ENCODE peak calls at places on chromosomes 7 and 10, in four cellular contexts. P is ovary, T is left ventricle myocardium inferior, R is right lobe of liver. O is an unnamed sample.
A peak's percentile ranks its signal among the peaks of the same experiment; 100 is the strongest.

GRCh38 chr7:135748770-135749169 is at the start of gene FAM180A:
- DNase-seq in P (peak; percentile 71), T (peak; percentile 74), R (no peak), O (no peak)

GRCh38 chr7:82131224-82131623 is 312.4 kb downstream of the CACNA2D1 start:
- DNase-seq in P (no peak), T (no peak), R (no peak), O (peak; percentile 23)

GRCh38 chr10:32417906-32418547 is 27.9 kb upstream of the CCDC7 start:
- DNase-seq in P (peak; percentile 68), T (no peak), R (no peak), O (peak; percentile 94)

GRCh38 chr10:17831896-17832295 is 22.7 kb downstream of the MRC1 start:
- DNase-seq in P (no peak), T (no peak), R (no peak), O (no peak)

GRCh38 chr7:112420236-112420945 is 29.9 kb upstream of the IFRD1 start:
- DNase-seq in P (no peak), T (no peak), R (no peak), O (peak; percentile 66)

GRCh38 chr7:16417958-16418357 is 3.4 kb downstream of the CRPPA start:
- DNase-seq in P (no peak), T (no peak), R (no peak), O (no peak)

GRCh38 chr7:158705234-158705890 is 758 bp upstream of the NCAPG2 start:
- DNase-seq in P (no peak), T (no peak), R (no peak), O (no peak)

GRCh38 chr7:112138938-112139337 is 67.3 kb downstream of the DOCK4 start:
- DNase-seq in P (no peak), T (no peak), R (no peak), O (no peak)

GRCh38 chr7:103752995-103753394 is 236.5 kb downstream of the RELN start:
- DNase-seq in P (no peak), T (no peak), R (no peak), O (peak; percentile 54)

GRCh38 chr10:126315471-126316177 is 72.7 kb downstream of the ADAM12 start:
- DNase-seq in P (no peak), T (no peak), R (no peak), O (peak; percentile 89)

GRCh38 chr7:1591876-1592275 is 22.0 kb upstream of the PSMG3 start:
- DNase-seq in P (no peak), T (no peak), R (no peak), O (no peak)

GRCh38 chr10:60901561-60902235 is 42.3 kb downstream of the RHOBTB1 start:
- DNase-seq in P (no peak), T (peak; percentile 81), R (peak; percentile 74), O (no peak)

GRCh38 chr10:7813481-7813880 is 4.8 kb upstream of the TAF3 start:
- DNase-seq in P (no peak), T (no peak), R (no peak), O (no peak)

GRCh38 chr10:69254877-69255276 is 23.4 kb upstream of the HK1 start:
- DNase-seq in P (no peak), T (no peak), R (no peak), O (no peak)

GRCh38 chr10:118107541-118107940 is 60.8 kb upstream of the RAB11FIP2 start:
- DNase-seq in P (no peak), T (no peak), R (no peak), O (no peak)

GRCh38 chr7:17608114-17608833 is 309.8 kb downstream of the AHR start:
- DNase-seq in P (no peak), T (no peak), R (no peak), O (peak; percentile 64)

GRCh38 chr7:79692015-79692414 is 238.5 kb upstream of the MAGI2 start:
- DNase-seq in P (no peak), T (no peak), R (no peak), O (peak; percentile 85)

GRCh38 chr7:100894860-100895700 is 608 bp downstream of the ACHE start:
- DNase-seq in P (peak; percentile 68), T (peak; percentile 29), R (no peak), O (no peak)

GRCh38 chr10:74586088-74586585 is 240.3 kb upstream of the KAT6B start:
- DNase-seq in P (no peak), T (no peak), R (no peak), O (peak; percentile 18)

DNA sequence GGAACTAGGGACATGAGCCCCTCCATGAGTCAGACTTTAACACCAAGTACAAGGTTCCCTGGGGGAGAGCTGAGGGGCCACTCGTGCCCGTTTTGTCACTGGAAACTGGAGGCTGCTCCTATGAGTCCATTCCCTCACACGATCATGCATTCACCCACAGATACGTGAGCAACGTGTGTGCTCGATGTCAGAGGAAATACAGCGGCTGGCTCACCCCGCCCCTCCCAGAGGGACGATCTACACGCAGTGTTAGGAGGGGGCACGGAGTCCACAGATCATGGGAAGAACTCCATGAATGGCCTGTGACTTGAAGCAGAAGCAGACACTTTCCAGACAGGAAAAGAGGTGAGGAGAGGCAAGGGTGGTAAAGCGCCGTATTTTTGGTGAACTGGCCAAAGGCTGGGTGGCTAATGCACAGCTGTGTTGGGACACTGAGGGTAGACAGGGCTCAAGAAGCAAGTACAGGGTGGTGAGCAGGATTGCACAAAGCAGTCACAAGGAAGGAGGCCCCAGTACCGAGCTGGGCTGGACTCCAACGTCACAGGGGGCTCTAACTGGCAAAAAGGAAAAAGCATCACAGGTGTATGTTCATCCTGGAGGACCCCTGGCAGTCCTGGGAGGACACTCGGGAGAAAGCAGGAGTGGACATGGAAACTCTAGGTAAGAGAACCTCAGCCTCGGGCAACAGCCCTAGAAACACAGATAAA is 41.4 kb downstream of the TNS3 start:
- DNase-seq in P (no peak), T (no peak), R (no peak), O (no peak)
- H3K4me3 ChIP-seq in P (no peak overlapping the region), T (no peak overlapping the region), R (no peak overlapping the region), O (no peak overlapping the region)

DNA sequence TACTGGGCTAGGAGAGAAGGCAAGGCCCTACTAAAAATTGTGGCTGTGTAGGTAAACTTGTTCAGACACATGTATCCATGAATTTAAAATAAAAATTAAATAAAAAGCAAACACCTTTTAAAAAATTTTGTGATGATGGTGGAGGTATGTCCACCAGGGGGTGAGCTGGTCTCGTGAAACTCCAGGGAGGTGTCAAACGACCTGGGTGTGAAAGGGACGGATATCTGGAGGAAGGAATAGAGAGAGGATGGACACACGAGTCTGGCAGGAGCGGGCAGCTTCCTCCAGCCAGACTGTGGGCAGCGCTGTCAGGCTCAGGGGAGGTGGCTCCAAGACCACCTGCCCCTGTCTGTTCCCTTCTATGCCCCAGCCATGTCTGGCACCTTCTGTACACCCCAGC is 34.8 kb upstream of the DMBT1 start:
- DNase-seq in P (no peak), T (no peak), R (no peak), O (peak; percentile 9)
- TF ChIP-seq CTCF in P (no peak), T (peak; percentile 48), R (peak; percentile 51), O (peak; percentile 31)

DNA sequence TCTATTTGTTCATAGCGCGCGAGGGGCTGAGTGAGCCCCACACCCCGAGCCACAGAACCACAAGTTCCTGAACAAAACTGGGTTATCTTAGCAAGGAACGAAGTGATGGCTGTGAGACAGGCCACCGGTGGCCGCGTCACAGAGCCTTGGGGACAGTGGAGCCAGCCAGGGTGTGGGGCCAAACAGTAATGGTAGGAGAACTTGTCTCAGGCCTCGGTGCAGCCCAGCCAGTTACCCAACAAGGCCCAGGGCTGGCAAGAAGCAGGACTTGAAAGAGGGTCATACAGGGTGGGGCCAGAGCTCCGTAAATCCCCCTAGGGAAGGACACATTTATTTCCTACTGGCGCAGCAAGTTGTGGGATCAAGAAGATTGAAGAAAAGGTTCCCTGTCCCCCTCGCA is 39.4 kb upstream of the TNS3 start:
- DNase-seq in P (no peak), T (no peak), R (no peak), O (no peak)
- H3K4me3 ChIP-seq in P (no peak overlapping the region), T (no peak overlapping the region), R (no peak overlapping the region), O (no peak overlapping the region)

DNA sequence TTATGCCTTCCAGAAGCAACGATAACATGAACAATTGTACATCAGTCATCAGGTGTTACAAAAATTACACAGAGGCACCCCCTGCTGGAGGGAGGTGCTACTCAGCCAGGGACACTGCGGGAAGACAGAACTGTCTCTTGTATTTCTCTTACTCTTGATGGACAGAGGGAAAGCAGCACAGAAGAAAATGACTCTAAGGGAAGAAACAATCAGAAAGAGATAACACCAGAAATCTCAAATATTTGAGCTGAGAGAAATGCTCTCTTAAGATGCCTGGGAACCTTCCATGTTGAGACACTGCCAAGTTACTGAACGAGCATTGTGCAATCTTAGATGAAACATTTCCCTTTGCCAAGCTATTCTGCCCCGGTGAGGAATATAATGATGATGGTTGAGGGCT is 227.6 kb upstream of the NPSR1 start:
- DNase-seq in P (no peak), T (no peak), R (no peak), O (peak; percentile 89)
- TF ChIP-seq CTCF in P (no peak), T (peak; percentile 49), R (peak; percentile 24), O (peak; percentile 76)

DNA sequence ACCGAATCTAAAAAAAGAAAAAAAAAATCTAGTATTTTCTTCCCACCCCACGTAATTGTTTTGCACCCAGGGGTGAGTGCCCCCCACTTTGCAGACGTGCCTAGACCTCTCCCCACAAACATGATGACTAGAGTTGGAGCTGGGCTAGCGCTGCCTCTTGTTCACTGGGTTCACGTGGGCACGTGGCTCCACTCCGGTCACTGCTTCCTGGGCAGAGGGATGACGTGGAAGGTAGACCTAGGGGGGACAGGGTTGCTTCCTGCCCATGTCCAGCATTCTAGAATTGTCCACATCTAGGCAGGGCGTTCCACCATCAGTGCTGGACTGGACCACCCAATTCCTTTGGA is 861 bp upstream of the LIMK1 start:
- DNase-seq in P (no peak), T (no peak), R (no peak), O (no peak)
- H3K4me3 ChIP-seq in P (no peak overlapping the region), T (peak overlapping the region; percentile 87), R (no peak overlapping the region), O (no peak overlapping the region)

GRCh38 chr10:119205926-119206602 is 1.3 kb upstream of the GRK5 start:
- DNase-seq in P (peak; percentile 69), T (peak; percentile 83), R (peak; percentile 76), O (no peak)

GRCh38 chr10:119207713-119208552 is 562 bp downstream of the GRK5 start:
- DNase-seq in P (peak; percentile 66), T (peak; percentile 47), R (peak; percentile 69), O (peak; percentile 72)

GRCh38 chr10:119207367-119207668 is at the start of gene GRK5:
- DNase-seq in P (peak; percentile 95), T (peak; percentile 95), R (peak; percentile 95), O (peak; percentile 99)

GRCh38 chr10:119208553-119208940 is 1.2 kb downstream of the GRK5 start:
- DNase-seq in P (no peak), T (no peak), R (no peak), O (peak; percentile 37)

DNA sequence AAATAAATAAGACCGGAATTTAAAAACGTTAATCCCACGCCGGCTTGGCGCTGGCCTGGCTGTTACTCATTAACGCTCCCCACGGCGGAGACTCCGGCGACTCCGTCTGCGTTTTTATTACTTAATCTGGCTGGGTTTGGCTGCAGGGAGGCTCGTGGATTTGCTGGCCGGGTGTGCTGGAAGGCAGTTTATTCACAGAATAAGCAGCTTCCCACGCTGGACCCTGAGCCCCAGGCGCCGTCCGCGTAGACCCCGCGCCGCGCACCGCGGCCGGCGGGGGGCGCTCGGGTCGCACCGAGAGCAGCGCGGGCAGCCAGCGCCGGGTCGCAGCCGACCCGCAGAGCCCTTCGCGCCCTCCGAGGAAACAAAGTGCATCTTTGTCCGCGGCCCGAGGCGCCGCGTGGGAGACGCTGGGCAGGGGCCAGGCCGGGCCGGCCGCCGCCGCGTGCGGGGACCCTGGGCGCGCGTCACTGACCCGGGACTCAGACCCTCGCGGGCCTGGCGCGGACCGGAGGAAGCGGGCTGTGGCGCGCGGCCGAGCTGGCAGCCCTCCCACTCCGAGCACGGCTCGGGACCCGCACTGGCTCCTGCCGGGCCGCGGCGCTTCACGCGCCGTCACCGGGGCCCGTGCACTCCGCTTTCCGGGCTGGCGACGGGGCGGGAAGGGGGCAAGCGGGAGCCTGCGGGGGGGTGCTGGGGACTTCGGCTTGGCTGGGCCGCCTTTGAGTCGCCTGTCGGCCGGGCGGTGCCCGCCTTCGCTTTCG is 586 bp upstream of the GRK5 start:
- DNase-seq in P (peak; percentile 83), T (peak; percentile 77), R (peak; percentile 75), O (peak; percentile 67)
- TF ChIP-seq CTCF in P (peak; percentile 97), T (peak; percentile 93), R (peak; percentile 70), O (no peak)